ENCODE peak calls at places on chromosomes 7 and 10, in five cellular contexts. F is right atrium auricular region, W is HL-60, H is MM.1S, T is PC-3. I is an unnamed sample.

GRCh38 chr10:16341637-16342036 is 95.2 kb upstream of the PTER start:
- DNase-seq in H (no peak), W (no peak), T (no peak), F (no peak), I (no peak)

GRCh38 chr10:22042557-22043326 is 39.2 kb upstream of the DNAJC1 start:
- DNase-seq in W (no peak), F (no peak), T (no peak), H (no peak), I (peak; percentile 37)

GRCh38 chr7:128838109-128838779 is 8.0 kb downstream of the FLNC start:
- DNase-seq in F (no peak), T (no peak), W (no peak), H (no peak), I (no peak)

GRCh38 chr7:103524042-103524907 is 78.3 kb upstream of the SLC26A5 start:
- DNase-seq in F (no peak), H (peak; percentile 33), W (no peak), T (peak; percentile 66), I (peak; percentile 55)

GRCh38 chr10:61001731-61002122 is 57.7 kb upstream of the RHOBTB1 start:
- DNase-seq in F (no peak), T (no peak), W (no peak), H (no peak), I (no peak)

GRCh38 chr10:100744136-100744979 is 1.0 kb upstream of the PAX2 start:
- DNase-seq in W (no peak), T (no peak), F (no peak), H (no peak), I (no peak)

GRCh38 chr10:102113261-102113955 is 6.8 kb downstream of the LDB1 start:
- DNase-seq in T (no peak), F (no peak), W (no peak), H (no peak), I (no peak)

GRCh38 chr10:67666416-67667043 is 29.5 kb downstream of the CTNNA3 start:
- DNase-seq in H (peak; percentile 44), W (no peak), T (peak; percentile 84), F (no peak), I (peak; percentile 57)

GRCh38 chr10:47406870-47407648 is 23.0 kb upstream of the ZNF488 start:
- DNase-seq in W (no peak), H (no peak), T (peak; percentile 98), F (peak; percentile 52), I (peak; percentile 62)

GRCh38 chr10:96699613-96700012 is 20.7 kb downstream of the PIK3AP1 start:
- DNase-seq in H (no peak), W (no peak), F (no peak), T (no peak), I (no peak)

GRCh38 chr7:47576031-47576908 is 5.6 kb downstream of the TNS3 start:
- DNase-seq in W (peak; percentile 28), T (peak; percentile 96), F (peak; percentile 83), H (no peak), I (peak; percentile 55)

GRCh38 chr7:88243345-88243909 is 23.6 kb upstream of the SRI start:
- DNase-seq in H (peak; percentile 15), W (peak; percentile 34), T (peak; percentile 82), F (no peak), I (peak; percentile 75)

GRCh38 chr10:33801705-33802104 is 467.2 kb upstream of the NRP1 start:
- DNase-seq in T (peak; percentile 100), W (no peak), F (peak; percentile 4), H (no peak), I (peak; percentile 25)

GRCh38 chr10:131870411-131870810 is 30.4 kb upstream of the PPP2R2D start:
- DNase-seq in H (no peak), T (no peak), F (no peak), W (no peak), I (no peak)

GRCh38 chr7:118311121-118311803 is 86.8 kb downstream of the ANKRD7 start:
- DNase-seq in T (no peak), W (peak; percentile 81), F (no peak), H (peak; percentile 42), I (peak; percentile 43)

GRCh38 chr7:2966466-2967078 is 77.1 kb downstream of the CARD11 start:
- DNase-seq in H (no peak), F (no peak), W (no peak), T (no peak), I (no peak)

GRCh38 chr7:104979167-104979841 is 34.7 kb upstream of the KMT2E start:
- DNase-seq in W (no peak), F (no peak), T (no peak), H (no peak), I (peak; percentile 86)

GRCh38 chr7:132251327-132251659 is 325.0 kb downstream of the PLXNA4 start:
- DNase-seq in W (no peak), H (no peak), F (peak; percentile 74), T (peak; percentile 79), I (no peak)

GRCh38 chr10:66637273-66638036 is 288.4 kb upstream of the LRRTM3 start:
- DNase-seq in F (no peak), H (no peak), T (peak; percentile 69), W (no peak), I (peak; percentile 0)

GRCh38 chr7:98213296-98213873 is 2.1 kb downstream of the BHLHA15 start:
- DNase-seq in F (no peak), W (no peak), T (no peak), H (no peak), I (no peak)

GRCh38 chr7:25815711-25816110 is 336.3 kb upstream of the NFE2L3 start:
- DNase-seq in W (no peak), H (no peak), T (no peak), F (no peak), I (no peak)

GRCh38 chr7:94348142-94348541 is 46.6 kb upstream of the COL1A2 start:
- DNase-seq in T (no peak), F (peak; percentile 62), H (no peak), W (no peak), I (peak; percentile 87)

GRCh38 chr7:93016085-93016471 is 101.7 kb downstream of the SAMD9 start:
- DNase-seq in F (no peak), H (no peak), W (peak; percentile 12), T (no peak), I (peak; percentile 35)

GRCh38 chr7:35694784-35695627 is at the start of gene HERPUD2:
- DNase-seq in W (peak; percentile 93), T (peak; percentile 91), H (peak; percentile 93), F (peak; percentile 95), I (peak; percentile 94)

GRCh38 chr10:60417898-60418297 is 28.2 kb upstream of the ANK3 start:
- DNase-seq in H (no peak), T (peak; percentile 94), F (no peak), W (no peak), I (no peak)

GRCh38 chr10:115948415-115948814 is 324.6 kb downstream of the GFRA1 start:
- DNase-seq in H (peak; percentile 14), W (no peak), F (no peak), T (peak; percentile 8), I (no peak)

GRCh38 chr10:104067525-104067924 is 18.2 kb downstream of the COL17A1 start:
- DNase-seq in F (no peak), H (no peak), W (no peak), T (no peak), I (no peak)

GRCh38 chr10:69958232-69958902 is 94.3 kb upstream of the MACROH2A2 start:
- DNase-seq in H (peak; percentile 59), T (peak; percentile 88), W (peak; percentile 53), F (no peak), I (peak; percentile 69)

GRCh38 chr7:1510780-1511154 is 6.6 kb upstream of the INTS1 start:
- DNase-seq in H (no peak), W (peak; percentile 91), F (no peak), T (no peak), I (no peak)
- H3K4me3 ChIP-seq in H (no peak overlapping the region), W (no peak overlapping the region), F (no peak overlapping the region), T (no peak overlapping the region), I (no peak overlapping the region)

DNA sequence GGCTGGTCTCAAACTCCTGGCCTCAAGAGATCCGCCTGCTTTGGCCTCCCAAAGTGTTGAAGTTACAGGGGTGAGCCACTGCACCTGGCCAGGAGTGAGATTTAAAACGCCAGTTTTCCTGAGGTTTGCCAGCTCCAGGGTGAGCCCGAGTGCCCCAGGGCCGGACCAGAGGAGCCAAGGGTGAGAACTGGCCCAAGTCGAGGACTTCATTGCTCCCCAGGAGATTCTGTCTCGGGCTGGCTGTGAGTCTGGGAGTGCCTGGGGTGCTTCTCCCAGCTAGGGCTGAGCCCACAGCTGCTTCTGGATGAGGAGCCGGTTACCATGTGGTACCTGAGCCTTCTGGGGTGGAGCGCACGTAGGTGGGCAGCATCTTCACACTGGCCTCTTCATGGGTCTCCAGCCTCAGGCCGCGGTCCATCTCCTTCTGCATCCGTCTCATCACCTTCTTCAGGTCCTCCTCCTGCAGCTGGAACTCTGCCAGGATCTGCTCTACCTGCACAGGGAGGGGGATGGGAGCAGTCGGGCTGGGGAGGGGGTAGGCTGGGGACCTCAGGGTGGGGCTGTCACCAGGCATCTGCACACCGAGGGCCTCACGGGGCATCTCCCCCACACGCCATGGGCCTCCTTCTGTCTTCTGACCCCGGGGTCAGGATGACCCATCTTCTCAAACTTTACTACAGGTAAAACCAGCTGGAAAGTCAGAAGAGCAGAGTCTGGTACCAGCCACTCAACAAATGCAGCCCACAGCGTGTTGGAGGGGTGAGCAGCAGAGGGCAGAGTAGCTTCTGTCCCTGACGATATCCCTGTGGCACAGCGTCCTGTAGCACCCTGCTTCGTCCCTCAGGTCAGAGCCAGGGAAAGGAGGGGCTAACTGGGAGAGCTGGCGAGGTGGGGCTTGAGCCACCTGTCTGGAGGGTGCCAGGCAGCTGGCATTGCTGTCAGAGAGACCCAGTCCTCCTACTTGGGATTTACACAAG is 12.1 kb upstream of the MYL7 start:
- DNase-seq in F (no peak), T (no peak), W (no peak), H (no peak), I (no peak)
- TF ChIP-seq CTCF in F (no peak), T (no peak), W (no peak), H (no peak), I (no peak)

GRCh38 chr7:156988605-156989185 is 21.8 kb downstream of the MNX1 start:
- DNase-seq in H (peak; percentile 4), W (no peak), F (no peak), T (no peak), I (no peak)
- H3K4me3 ChIP-seq in H (no peak overlapping the region), W (no peak overlapping the region), F (no peak overlapping the region), T (no peak overlapping the region), I (no peak overlapping the region)

GRCh38 chr10:63719174-63719856 is 198.1 kb downstream of the REEP3 start:
- DNase-seq in W (no peak), F (no peak), H (no peak), T (peak; percentile 7), I (no peak)

GRCh38 chr10:63718453-63718852 is 197.3 kb downstream of the REEP3 start:
- DNase-seq in W (no peak), H (no peak), T (peak; percentile 11), F (no peak), I (no peak)

GRCh38 chr10:63718006-63718405 is 196.8 kb downstream of the REEP3 start:
- DNase-seq in T (peak; percentile 45), F (no peak), H (no peak), W (no peak), I (no peak)

GRCh38 chr10:63716174-63716573 is 195.0 kb downstream of the REEP3 start:
- DNase-seq in W (peak; percentile 23), F (no peak), H (no peak), T (no peak), I (no peak)

GRCh38 chr10:63717089-63717715 is 196.0 kb downstream of the REEP3 start:
- DNase-seq in T (no peak), W (no peak), F (no peak), H (no peak), I (no peak)
- TF ChIP-seq CTCF in T (no peak), W (no peak), F (no peak), H (no peak), I (no peak)

GRCh38 chr10:109456566-109457361 is 466.5 kb downstream of the XPNPEP1 start:
- DNase-seq in F (no peak), T (no peak), H (no peak), W (no peak), I (no peak)
- H3K4me3 ChIP-seq in F (no peak overlapping the region), T (no peak overlapping the region), H (no peak overlapping the region), W (no peak overlapping the region), I (no peak overlapping the region)